ENCODE peak calls at places on chromosomes 3 and 15, in four cellular contexts. M is activated naive CD8-positive, alpha-beta T cell treated with anti-CD3 and anti-CD28 coated beads, Interleukin-2, amount 50 U/mL, for 24 hours; K is AG08395; F is T-helper 2 cell. A is an unnamed sample.

GRCh38 chr3:102674284-102674683 is 239.5 kb downstream of the ZPLD1 start:
- DNase-seq in K (no peak), M (no peak), F (no peak), A (no peak)

GRCh38 chr15:35876762-35877161 is 330.8 kb upstream of the DPH6 start:
- DNase-seq in M (no peak), F (no peak), K (peak; percentile 11), A (no peak)

GRCh38 chr3:183506674-183507290 is 48.7 kb downstream of the KLHL6 start:
- DNase-seq in F (no peak), M (no peak), K (no peak), A (no peak)

GRCh38 chr3:16311960-16312451 is 47.0 kb downstream of the OXNAD1 start:
- DNase-seq in F (no peak), K (no peak), M (no peak), A (no peak)

GRCh38 chr3:78941587-78941986 is 826.2 kb downstream of the ROBO1 start:
- DNase-seq in F (no peak), K (peak; percentile 83), M (no peak), A (no peak)

GRCh38 chr15:70264014-70264492 is 166.3 kb upstream of the TLE3 start:
- DNase-seq in F (no peak), K (no peak), M (no peak), A (no peak)

GRCh38 chr3:184175506-184175905 is 851 bp downstream of the AP2M1 start:
- DNase-seq in F (no peak), M (no peak), K (no peak), A (peak; percentile 34)

GRCh38 chr15:28896944-28897343 is 11.2 kb downstream of the APBA2 start:
- DNase-seq in K (no peak), F (no peak), M (no peak), A (no peak)

GRCh38 chr3:107981471-107982111 is 109.2 kb downstream of the CD47 start:
- DNase-seq in F (no peak), K (no peak), M (no peak), A (no peak)

GRCh38 chr3:106457278-106458210 is 588.7 kb upstream of the CBLB start:
- DNase-seq in M (peak; percentile 15), F (no peak), K (peak; percentile 89), A (peak; percentile 74)

GRCh38 chr3:58260261-58260731 is 22.7 kb downstream of the ABHD6 start:
- DNase-seq in F (no peak), K (peak; percentile 90), M (peak; percentile 27), A (no peak)

GRCh38 chr3:131811481-131811880 is 223.3 kb downstream of the CPNE4 start:
- DNase-seq in F (no peak), K (no peak), M (no peak), A (no peak)

GRCh38 chr15:87827126-87827525 is 429.4 kb downstream of the NTRK3 start:
- DNase-seq in K (no peak), F (no peak), M (no peak), A (no peak)

GRCh38 chr3:42507252-42507651 is 4.8 kb downstream of the VIPR1 start:
- DNase-seq in M (no peak), K (no peak), F (no peak), A (no peak)

GRCh38 chr3:50371133-50371670 is 11.9 kb upstream of the TMEM115 start:
- DNase-seq in F (no peak), K (no peak), M (no peak), A (peak; percentile 37)

GRCh38 chr15:62938825-62939224 is 103.7 kb upstream of the TPM1 start:
- DNase-seq in F (no peak), M (no peak), K (no peak), A (no peak)

GRCh38 chr15:75195766-75196241 is 5.9 kb upstream of the C15orf39 start:
- DNase-seq in M (no peak), F (no peak), K (no peak), A (no peak)

GRCh38 chr3:112744068-112744467 is 102.6 kb downstream of the CD200R1L start:
- DNase-seq in M (no peak), K (no peak), F (no peak), A (no peak)

GRCh38 chr15:98754283-98755022 is 106.1 kb downstream of the IGF1R start:
- DNase-seq in K (peak; percentile 23), F (no peak), M (no peak), A (no peak)